ENCODE peak calls at places on chromosomes 3 and 15, in seven cellular contexts. E is mesothelial cell of epicardium, G is ovary, T is ureter, Q is EL, J is right cardiac atrium, V is AG08395. O is an unnamed sample.

GRCh38 chr3:42827654-42828053 is 18.4 kb downstream of the ACKR2 start:
- DNase-seq in E (no peak), G (no peak), T (no peak), Q (no peak), J (no peak), V (no peak), O (no peak)

GRCh38 chr3:71225951-71226564 is 357.5 kb downstream of the FOXP1 start:
- DNase-seq in E (no peak), G (no peak), T (peak; percentile 41), Q (no peak), J (no peak), V (no peak), O (no peak)

GRCh38 chr3:66372681-66373350 is 128.0 kb downstream of the LRIG1 start:
- DNase-seq in E (no peak), G (no peak), T (no peak), Q (peak; percentile 34), J (peak; percentile 42), V (peak; percentile 37), O (no peak)

GRCh38 chr3:114718071-114718896 is 424.5 kb downstream of the TIGIT start:
- DNase-seq in E (no peak), G (no peak), T (no peak), Q (no peak), J (no peak), V (no peak), O (no peak)

GRCh38 chr3:152471814-152472605 is 203.3 kb downstream of the MBNL1 start:
- DNase-seq in E (no peak), G (peak; percentile 49), T (peak; percentile 71), Q (peak; percentile 66), J (peak; percentile 42), V (peak; percentile 60), O (peak; percentile 18)

GRCh38 chr3:42745776-42746454 is 27.1 kb downstream of the CCDC13 start:
- DNase-seq in E (no peak), G (no peak), T (no peak), Q (no peak), J (no peak), V (no peak), O (no peak)

GRCh38 chr3:187274977-187275338 is 16.6 kb downstream of the MASP1 start:
- DNase-seq in E (no peak), G (no peak), T (no peak), Q (no peak), J (no peak), V (no peak), O (no peak)

GRCh38 chr15:78212546-78213424 is 21.6 kb downstream of the ACSBG1 start:
- DNase-seq in E (no peak), G (peak; percentile 34), T (peak; percentile 78), Q (peak; percentile 91), J (peak; percentile 85), V (peak; percentile 92), O (peak; percentile 72)

GRCh38 chr3:51696954-51697353 is 9.9 kb upstream of the GRM2 start:
- DNase-seq in E (no peak), G (no peak), T (no peak), Q (no peak), J (no peak), V (no peak), O (no peak)